ENCODE peak calls at places on chromosomes 7 and 10, in five cellular contexts. Y is activated T-helper 2 cell treated with anti-CD3 and anti-CD28 coated beads, Interferon-gamma antibody, Interleukin-2, Interleukin-4, amounts not matched to agents 10 μg/mL and 5 μg/mL and 100 μg/mL, durations not matched to agents 14 hours and 24 hours and 36 hours; Q is NAMALWA; R is NCI-H1092; E is cardiac muscle cell. U is an unnamed sample.

GRCh38 chr10:123552760-123553554 is 113.2 kb upstream of the GPR26 start:
- DNase-seq in E (no peak), R (no peak), Q (no peak), Y (no peak), U (no peak)

GRCh38 chr10:86711957-86712708 is 43.8 kb downstream of the LDB3 start:
- DNase-seq in R (no peak), E (peak; percentile 52), Y (no peak), Q (peak; percentile 92), U (peak; percentile 87)

GRCh38 chr7:28551311-28551710 is 139.0 kb downstream of the CREB5 start:
- DNase-seq in Q (no peak), Y (no peak), R (no peak), E (no peak), U (no peak)

GRCh38 chr7:127702938-127703337 is 50.9 kb downstream of the SND1 start:
- DNase-seq in Y (no peak), Q (no peak), R (no peak), E (no peak), U (no peak)

GRCh38 chr10:123009105-123009805 is 449 bp downstream of the ACADSB start:
- DNase-seq in R (no peak), E (peak; percentile 8), Q (no peak), Y (peak; percentile 13), U (no peak)

GRCh38 chr7:85025312-85025756 is 161.5 kb downstream of the SEMA3D start:
- DNase-seq in E (peak; percentile 34), Q (no peak), Y (no peak), R (peak; percentile 32), U (no peak)

GRCh38 chr7:98864726-98865420 is 4.9 kb downstream of the TMEM130 start:
- DNase-seq in E (no peak), Q (no peak), Y (no peak), R (no peak), U (no peak)

GRCh38 chr10:3907514-3907913 is 122.5 kb upstream of the KLF6 start:
- DNase-seq in R (no peak), E (peak; percentile 55), Y (no peak), Q (no peak), U (no peak)

GRCh38 chr7:28181921-28182517 is 1.4 kb upstream of the JAZF1 start:
- DNase-seq in Q (peak; percentile 58), R (no peak), Y (no peak), E (no peak), U (no peak)

GRCh38 chr10:80356563-80356999 is at the start of the genes DYDC1 and DYDC2:
- DNase-seq in Y (peak; percentile 32), Q (no peak), E (peak; percentile 44), R (peak; percentile 79), U (peak; percentile 89)